ENCODE peak calls at places on chromosomes 4 and X, in four cellular contexts. E is anterior cingulate cortex, X is GM13976, V is fibroblast of mammary gland. Z is an unnamed sample.

GRCh38 chr4:140719022-140719421 is 37.2 kb downstream of the TBC1D9 start:
- DNase-seq in E (no peak), X (no peak), V (peak), Z (no peak)

GRCh38 chr4:16294455-16294854 is 68.2 kb upstream of the TAPT1 start:
- DNase-seq in E (no peak), X (no peak), V (peak), Z (no peak)

GRCh38 chrX:110341189-110342035 is 17.2 kb upstream of the RTL9 start:
- DNase-seq in E (no peak), X (peak), V (peak), Z (no peak)

GRCh38 chr4:88230399-88230798 is 54.0 kb downstream of the PPM1K start:
- DNase-seq in E (no peak), X (no peak), V (no peak), Z (no peak)

GRCh38 chrX:31397119-31397518 is 325.3 kb upstream of the FTHL17 start:
- DNase-seq in E (no peak), X (no peak), V (peak), Z (no peak)

GRCh38 chrX:72060196-72060974 is 71.3 kb downstream of the RTL5 start:
- DNase-seq in E (peak), X (no peak), V (no peak), Z (peak)

GRCh38 chrX:45668686-45669443 is 468.2 kb upstream of the DIPK2B start:
- DNase-seq in E (no peak), X (no peak), V (peak), Z (no peak)

GRCh38 chr4:186845137-186845842 is 121.6 kb upstream of the FAT1 start:
- DNase-seq in E (no peak), X (no peak), V (peak), Z (no peak)

GRCh38 chr4:40998680-40999358 is 215.5 kb downstream of the APBB2 start:
- DNase-seq in E (no peak), X (no peak), V (peak), Z (no peak)

GRCh38 chr4:5036239-5036638 is 15.0 kb upstream of the STK32B start:
- DNase-seq in E (no peak), X (no peak), V (peak), Z (no peak)

GRCh38 chr4:89737888-89738287 is 99.1 kb downstream of the SNCA start:
- DNase-seq in E (no peak), X (no peak), V (peak), Z (peak)

GRCh38 chr4:173334085-173334890 is at the start of gene HMGB2:
- DNase-seq in E (peak), X (peak), V (peak), Z (peak)

GRCh38 chr4:158410272-158410671 is 111.4 kb upstream of the RXFP1 start:
- DNase-seq in E (no peak), X (no peak), V (peak), Z (no peak)

GRCh38 chr4:82099863-82100579 is 273.8 kb downstream of the HNRNPD start:
- DNase-seq in E (no peak), X (no peak), V (peak), Z (no peak)

GRCh38 chr4:98728433-98728832 is 70.0 kb upstream of the TSPAN5 start:
- DNase-seq in E (no peak), X (no peak), V (peak), Z (no peak)

GRCh38 chr4:145954924-145955339 is 16.3 kb upstream of the ZNF827 start:
- DNase-seq in E (no peak), X (no peak), V (peak), Z (no peak)

GRCh38 chr4:151659631-151660030 is 101.2 kb downstream of the GATB start:
- DNase-seq in E (no peak), X (no peak), V (peak), Z (no peak)

GRCh38 chr4:84401669-84402068 is 97.4 kb downstream of the NKX6-1 start:
- DNase-seq in E (no peak), X (no peak), V (no peak), Z (peak)

GRCh38 chrX:80430826-80431501 is 10.7 kb downstream of the TENT5D start:
- DNase-seq in E (no peak), X (peak), V (peak), Z (no peak)

GRCh38 chrX:107272431-107272921 is 66.1 kb downstream of the DNAAF6 start:
- DNase-seq in E (no peak), X (no peak), V (peak), Z (no peak)

GRCh38 chr4:103150677-103151076 is 47.5 kb downstream of the CENPE start:
- DNase-seq in E (no peak), X (no peak), V (peak), Z (no peak)

GRCh38 chr4:9833421-9833820 is 52.0 kb downstream of the DRD5 start:
- DNase-seq in E (no peak), X (no peak), V (no peak), Z (no peak)

GRCh38 chrX:15206306-15206705 is 63.6 kb downstream of the ASB9 start:
- DNase-seq in E (no peak), X (no peak), V (no peak), Z (peak)

GRCh38 chr4:87458913-87459312 is 36.5 kb downstream of the NUDT9 start:
- DNase-seq in E (no peak), X (no peak), V (no peak), Z (no peak)

GRCh38 chr4:815464-816146 is 10.3 kb downstream of the CPLX1 start:
- DNase-seq in E (no peak), X (no peak), V (no peak), Z (no peak)

GRCh38 chrX:38110231-38110630 is 103.9 kb downstream of the SYTL5 start:
- DNase-seq in E (no peak), X (no peak), V (peak), Z (no peak)

GRCh38 chr4:86319390-86319789 is 40.5 kb downstream of the MAPK10 start:
- DNase-seq in E (no peak), X (no peak), V (no peak), Z (peak)

GRCh38 chr4:7068883-7069282 is 1.0 kb upstream of the GRPEL1 start:
- DNase-seq in E (no peak), X (no peak), V (no peak), Z (no peak)

GRCh38 chrX:42442745-42443144 is 335.2 kb downstream of the PPP1R2C start:
- DNase-seq in E (no peak), X (no peak), V (no peak), Z (no peak)

GRCh38 chrX:48835524-48836329 is at the start of gene PCSK1N:
- DNase-seq in E (peak), X (no peak), V (no peak), Z (peak)

GRCh38 chr4:69078852-69079251 is 17.4 kb upstream of the UGT2B7 start:
- DNase-seq in E (no peak), X (no peak), V (no peak), Z (no peak)

GRCh38 chr4:30746735-30747134 is 26.6 kb downstream of the PCDH7 start:
- DNase-seq in E (no peak), X (no peak), V (peak), Z (no peak)

GRCh38 chr4:2793578-2793919 is 664 bp downstream of the SH3BP2 start:
- DNase-seq in E (no peak), X (no peak), V (peak), Z (no peak)

GRCh38 chrX:23331701-23332100 is 2.9 kb upstream of the PTCHD1 start:
- DNase-seq in E (no peak), X (no peak), V (no peak), Z (no peak)

GRCh38 chr4:40056722-40057539 is at the start of gene N4BP2:
- DNase-seq in E (peak), X (peak), V (peak), Z (peak)

GRCh38 chrX:47482065-47482511 is 934 bp downstream of the ZNF41 start:
- DNase-seq in E (no peak), X (no peak), V (no peak), Z (no peak)

GRCh38 chr4:45241976-45242375 is 515.6 kb upstream of the GNPDA2 start:
- DNase-seq in E (no peak), X (no peak), V (peak), Z (peak)

GRCh38 chr4:69760455-69760854 is at the start of gene SULT1B1:
- DNase-seq in E (no peak), X (no peak), V (peak), Z (no peak)

Z was measured in NCI-H1105 treated with DMSO at 0.1 percent for 48 hours.